ENCODE peak calls at places on chromosome 15, in ten cellular contexts. U, K, V, W, I, F, R, Q, P and D are unnamed samples.

GRCh38 chr15:75725719-75726607 is 13.3 kb upstream of the CSPG4 start:
- DNase-seq in Q (no peak), K (no peak), W (no peak), F (no peak), I (no peak), U (no peak), R (no peak), V (no peak), P (no peak), D (no peak)

GRCh38 chr15:29566914-29567313 is 255.4 kb downstream of the TJP1 start:
- DNase-seq in U (no peak), Q (no peak), K (no peak), F (no peak), V (no peak), I (no peak), P (no peak), W (no peak), R (no peak), D (no peak)

GRCh38 chr15:88139936-88140335 is 116.6 kb downstream of the NTRK3 start:
- DNase-seq in R (no peak), W (no peak), K (no peak), P (no peak), F (peak), I (no peak), Q (no peak), V (no peak), U (no peak), D (no peak)

GRCh38 chr15:95804484-95804883 is 526.0 kb upstream of the NR2F2 start:
- DNase-seq in K (no peak), P (no peak), I (no peak), F (no peak), Q (no peak), U (no peak), V (no peak), R (no peak), W (no peak), D (no peak)

GRCh38 chr15:74406992-74407705 is 26.6 kb downstream of the SEMA7A start:
- DNase-seq in P (peak), W (no peak), K (no peak), Q (no peak), F (peak), I (no peak), R (no peak), U (peak), V (no peak), D (no peak)

GRCh38 chr15:79028411-79028964 is 62.1 kb downstream of the RASGRF1 start:
- DNase-seq in W (peak), Q (peak), K (no peak), P (peak), V (peak), I (peak), U (no peak), F (peak), R (peak), D (peak)

GRCh38 chr15:70345251-70346019 is 247.7 kb upstream of the TLE3 start:
- DNase-seq in Q (no peak), V (no peak), W (no peak), R (no peak), F (no peak), I (no peak), K (no peak), P (no peak), U (no peak), D (no peak)

GRCh38 chr15:34984884-34985630 is 3.0 kb downstream of the ZNF770 start:
- DNase-seq in F (no peak), W (no peak), Q (no peak), K (no peak), U (no peak), I (no peak), V (no peak), R (no peak), P (no peak), D (no peak)

GRCh38 chr15:83973816-83974215 is 261.8 kb upstream of the GOLGA6L4 start:
- DNase-seq in Q (no peak), F (no peak), K (no peak), R (no peak), P (no peak), U (no peak), I (peak), V (peak), W (peak), D (peak)

GRCh38 chr15:68781766-68782588 is 38.7 kb downstream of the ANP32A start:
- DNase-seq in U (no peak), R (peak), F (no peak), K (no peak), W (peak), V (no peak), Q (no peak), I (no peak), P (no peak), D (no peak)

GRCh38 chr15:62165029-62165792 is at the start of gene C2CD4B:
- DNase-seq in P (peak), K (peak), V (no peak), I (peak), F (no peak), W (peak), R (peak), Q (no peak), U (no peak), D (no peak)

GRCh38 chr15:64134322-64134829 is 17.2 kb upstream of the SNX22 start:
- DNase-seq in Q (peak), K (peak), W (no peak), U (no peak), F (peak), V (no peak), P (peak), I (no peak), R (no peak), D (no peak)

GRCh38 chr15:82081904-82082810 is 36.3 kb upstream of the MEX3B start:
- DNase-seq in I (peak), U (peak), F (no peak), R (no peak), V (no peak), K (no peak), P (peak), Q (no peak), W (no peak), D (peak)

GRCh38 chr15:62087671-62088360 is 21.0 kb downstream of the C2CD4A start:
- DNase-seq in W (no peak), K (no peak), I (no peak), Q (no peak), R (no peak), U (no peak), V (no peak), F (no peak), P (no peak), D (no peak)

GRCh38 chr15:49622561-49622960 is 1.7 kb downstream of the DTWD1 start:
- DNase-seq in V (no peak), U (no peak), R (no peak), P (peak), W (no peak), K (no peak), F (no peak), I (no peak), Q (no peak), D (no peak)

GRCh38 chr15:31327674-31328424 is 1.2 kb downstream of the KLF13 start:
- DNase-seq in V (peak), R (peak), W (peak), U (no peak), Q (peak), F (no peak), K (peak), I (peak), P (peak), D (peak)

GRCh38 chr15:93151488-93151887 is 62.5 kb upstream of the RGMA start:
- DNase-seq in W (no peak), F (no peak), I (no peak), R (no peak), K (no peak), P (no peak), V (no peak), U (no peak), Q (no peak), D (no peak)

GRCh38 chr15:55846108-55846707 is 103.3 kb upstream of the PRTG start:
- DNase-seq in R (peak), I (peak), W (peak), F (peak), P (peak), U (peak), K (peak), V (peak), Q (no peak), D (peak)

GRCh38 chr15:44319385-44319784 is 30.9 kb downstream of the GOLM2 start:
- DNase-seq in P (no peak), U (no peak), R (no peak), K (no peak), V (no peak), W (peak), I (peak), F (no peak), Q (no peak), D (peak)

GRCh38 chr15:38540516-38540915 is 24.1 kb downstream of the RASGRP1 start:
- DNase-seq in Q (no peak), I (no peak), F (no peak), W (no peak), P (no peak), U (no peak), R (no peak), K (no peak), V (no peak), D (no peak)